ENCODE peak calls at places on chromosomes 6 and 20, in seven cellular contexts. Z, N, X, W, B, G and V are unnamed samples.

GRCh38 chr6:90870561-90870960 is 283.7 kb upstream of the MAP3K7 start:
- DNase-seq in B (no peak), N (no peak), W (no peak), Z (no peak), X (no peak), G (no peak), V (no peak)

GRCh38 chr20:22232473-22232872 is 351.9 kb downstream of the FOXA2 start:
- DNase-seq in N (no peak), B (no peak), Z (no peak), X (no peak), W (no peak), G (no peak), V (no peak)

GRCh38 chr6:4313044-4313686 is 177.8 kb upstream of the ECI2 start:
- DNase-seq in B (no peak), X (no peak), G (no peak), Z (no peak), N (no peak), W (no peak), V (no peak)

GRCh38 chr6:99064769-99065168 is 117.0 kb upstream of the FBXL4 start:
- DNase-seq in W (no peak), X (no peak), G (no peak), N (no peak), Z (no peak), B (no peak), V (no peak)

GRCh38 chr6:160010067-160010466 is 41.2 kb downstream of the IGF2R start:
- DNase-seq in G (peak), B (peak), W (peak), X (no peak), N (no peak), Z (peak), V (no peak)

GRCh38 chr6:3755637-3756515 is 4.4 kb upstream of the PXDC1 start:
- DNase-seq in Z (no peak), W (no peak), X (no peak), N (no peak), B (no peak), G (no peak), V (no peak)

GRCh38 chr20:42024653-42025052 is 406.5 kb upstream of the CHD6 start:
- DNase-seq in X (no peak), G (no peak), B (no peak), Z (peak), N (no peak), W (no peak), V (no peak)

GRCh38 chr6:56242343-56242742 is 5.0 kb downstream of the COL21A1 start:
- DNase-seq in X (no peak), Z (no peak), N (no peak), B (no peak), W (no peak), G (no peak), V (no peak)

GRCh38 chr6:3540253-3540820 is 83.5 kb upstream of the SLC22A23 start:
- DNase-seq in B (no peak), G (no peak), N (no peak), W (no peak), Z (no peak), X (no peak), V (no peak)

GRCh38 chr20:57404419-57405072 is 13.3 kb downstream of the RBM38 start:
- DNase-seq in X (no peak), N (no peak), B (no peak), Z (no peak), W (no peak), G (no peak), V (no peak)
- TF ChIP-seq POLR2A in X (no peak), N (no peak), B (no peak), Z (no peak), W (no peak), G (no peak), V (no peak)

GRCh38 chr20:44402391-44403193 is 47.1 kb downstream of the HNF4A start:
- DNase-seq in X (no peak), Z (no peak), N (no peak), G (no peak), W (no peak), B (no peak), V (no peak)
- TF ChIP-seq POLR2A in X (no peak), Z (no peak), N (no peak), G (no peak), W (no peak), B (no peak), V (no peak)

GRCh38 chr6:108080010-108080780 is 5.7 kb upstream of the OSTM1 start:
- DNase-seq in Z (no peak), W (no peak), B (no peak), N (no peak), G (no peak), X (no peak), V (no peak)

GRCh38 chr6:108071736-108072276 is 2.7 kb downstream of the OSTM1 start:
- DNase-seq in Z (no peak), B (no peak), X (no peak), G (no peak), W (no peak), N (no peak), V (no peak)

GRCh38 chr6:108078191-108078590 is 3.6 kb upstream of the OSTM1 start:
- DNase-seq in W (no peak), X (no peak), G (no peak), B (no peak), Z (no peak), N (no peak), V (no peak)

GRCh38 chr6:108074057-108074358 is 533 bp downstream of the OSTM1 start:
- DNase-seq in N (no peak), W (no peak), X (no peak), B (no peak), Z (no peak), G (no peak), V (no peak)

DNA sequence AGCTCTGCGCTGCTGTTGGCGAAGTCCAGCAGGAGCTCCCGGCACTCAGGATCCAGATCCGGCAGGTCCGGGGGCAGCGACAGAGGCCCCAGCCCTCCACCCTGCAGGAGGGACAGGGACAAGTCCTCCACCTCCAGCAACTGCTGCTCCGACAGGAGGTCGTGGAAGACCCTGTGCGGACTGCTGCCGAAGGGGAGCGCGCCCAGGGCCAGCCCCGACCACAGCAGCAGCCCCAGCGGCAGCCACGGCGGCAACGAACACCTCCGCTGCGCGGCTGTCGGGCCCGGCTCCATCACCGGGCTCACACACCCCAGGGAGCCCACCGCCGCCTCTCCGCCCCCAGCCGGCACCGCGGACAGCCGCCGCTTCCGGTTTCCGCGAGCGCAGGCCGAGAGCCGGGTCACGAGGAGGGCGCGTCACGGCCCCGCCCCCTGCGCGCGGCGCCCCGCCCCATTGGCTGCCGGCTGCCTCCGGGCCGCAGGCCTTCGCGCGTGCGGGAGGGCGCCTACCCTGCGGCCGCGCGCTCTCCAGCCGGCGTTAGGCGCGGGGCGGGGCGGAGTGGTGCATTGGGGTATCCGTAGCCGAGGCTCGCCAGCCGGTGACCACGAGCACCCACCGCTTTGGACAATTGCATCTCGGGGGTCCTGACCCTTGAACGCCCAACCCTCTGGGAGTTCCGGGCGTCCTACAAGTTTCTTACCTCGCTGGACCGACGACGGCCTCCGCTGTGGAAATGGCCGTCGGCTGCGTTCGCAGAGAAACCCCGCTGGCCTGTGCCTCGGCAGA is at the start of gene OSTM1:
- DNase-seq in X (peak), Z (peak), W (peak), G (peak), N (peak), B (peak), V (peak)
- TF ChIP-seq POLR2A in X (peak), Z (peak), W (peak), G (peak), N (peak), B (peak), V (peak)

DNA sequence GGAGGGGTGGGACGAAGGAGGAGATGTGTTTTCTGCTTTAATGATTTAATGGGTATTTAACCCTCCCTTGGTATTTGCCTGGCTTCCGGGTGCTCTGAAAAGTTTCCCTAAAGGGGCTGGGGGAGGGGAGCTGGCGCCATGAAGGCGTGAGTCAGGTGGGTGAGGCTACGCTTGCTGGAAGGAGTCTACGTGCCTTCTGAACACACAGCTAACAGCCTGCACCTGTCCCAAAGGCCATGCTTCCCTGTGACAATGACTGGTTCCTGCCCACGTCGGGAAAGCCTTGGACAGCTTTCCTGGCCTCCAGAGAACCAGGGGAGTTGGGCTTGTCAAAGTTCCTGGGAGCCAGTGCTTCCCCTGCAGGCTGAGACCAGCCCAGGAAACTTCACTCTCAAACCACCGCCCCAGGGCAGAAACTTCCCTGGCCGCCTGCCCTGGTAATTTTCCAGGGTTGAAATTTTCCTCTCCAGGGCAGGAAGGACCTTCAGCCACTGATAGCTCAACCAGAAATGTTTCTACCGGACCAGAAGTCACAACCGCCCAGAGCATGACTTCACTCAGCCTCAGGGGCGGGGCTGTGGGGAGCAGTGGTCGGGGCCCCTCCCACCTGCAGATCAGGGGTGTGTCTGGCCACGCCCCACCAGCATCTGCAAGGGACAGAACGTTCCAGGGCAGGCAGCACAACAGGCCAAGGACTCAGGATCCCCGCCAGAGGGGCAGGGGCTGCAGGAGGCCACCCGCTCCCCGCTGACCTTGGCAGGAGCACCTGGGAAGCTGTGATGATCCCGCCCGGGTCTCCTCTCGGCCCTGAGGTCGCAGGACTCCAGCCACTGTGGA is 18.6 kb upstream of the SLCO4A1 start:
- DNase-seq in G (peak), Z (peak), N (peak), X (peak), W (peak), B (peak), V (peak)
- TF ChIP-seq POLR2A in G (peak), Z (peak), N (peak), X (peak), W (peak), B (peak), V (peak)